ENCODE peak calls at places on chromosomes 3 and 15, in six cellular contexts. J is progenitor cell of endocrine pancreas, Z is WTC11, G is psoas muscle, V is endothelial cell, S is fibroblast of pulmonary artery. U is an unnamed sample.

GRCh38 chr3:99315896-99316295 is 322.5 kb upstream of the COL8A1 start:
- DNase-seq in J (no peak), V (no peak), Z (no peak), S (no peak), G (no peak), U (no peak)

GRCh38 chr3:46733026-46733800 is 15.5 kb upstream of the PRSS50 start:
- DNase-seq in G (no peak), J (no peak), V (no peak), Z (no peak), S (peak; percentile 37), U (peak; percentile 51)

GRCh38 chr15:29269485-29270168 is at the start of gene NSMCE3:
- DNase-seq in G (peak; percentile 95), S (peak; percentile 91), V (peak; percentile 85), Z (peak; percentile 87), J (peak; percentile 75), U (peak; percentile 94)

GRCh38 chr3:133540896-133541674 is 32.4 kb upstream of the CDV3 start:
- DNase-seq in V (no peak), G (no peak), J (no peak), S (peak; percentile 76), Z (no peak), U (no peak)

GRCh38 chr3:67981077-67981476 is 326.7 kb upstream of the SUCLG2 start:
- DNase-seq in Z (no peak), S (no peak), G (no peak), J (no peak), V (no peak), U (no peak)

GRCh38 chr15:56052389-56053045 is 59.1 kb upstream of the NEDD4 start:
- DNase-seq in Z (no peak), V (no peak), S (peak; percentile 73), J (no peak), G (no peak), U (no peak)

GRCh38 chr3:38015485-38015884 is 14.0 kb downstream of the PLCD1 start:
- DNase-seq in S (no peak), J (no peak), G (no peak), Z (no peak), V (no peak), U (no peak)

GRCh38 chr15:92336588-92336987 is 57.1 kb upstream of the ST8SIA2 start:
- DNase-seq in Z (no peak), V (no peak), S (no peak), G (no peak), J (no peak), U (no peak)

GRCh38 chr3:151371531-151371930 is 13.0 kb downstream of the P2RY12 start:
- DNase-seq in J (no peak), G (no peak), Z (no peak), S (no peak), V (no peak), U (no peak)

GRCh38 chr3:128274837-128275236 is 121.6 kb downstream of the EEFSEC start:
- DNase-seq in S (peak; percentile 91), J (no peak), Z (no peak), V (no peak), G (no peak), U (peak; percentile 74)

GRCh38 chr3:29453278-29453961 is 172.5 kb downstream of the RBMS3 start:
- DNase-seq in S (peak; percentile 23), J (no peak), V (no peak), Z (no peak), G (peak; percentile 59), U (no peak)

GRCh38 chr3:150666167-150666566 is 37.6 kb downstream of the ERICH6 start:
- DNase-seq in G (no peak), Z (no peak), V (no peak), S (no peak), J (no peak), U (no peak)

GRCh38 chr3:59388555-59389280 is 338.9 kb upstream of the CFAP20DC start:
- DNase-seq in G (no peak), Z (no peak), S (no peak), J (no peak), V (no peak), U (no peak)
- TF ChIP-seq CTCF in G (no peak), Z (no peak), S (no peak), J (no peak), V (no peak), U (no peak)

GRCh38 chr3:49012441-49013017 is 5.3 kb downstream of the WDR6 start:
- DNase-seq in S (no peak), G (no peak), J (no peak), Z (no peak), V (no peak), U (peak; percentile 45)

GRCh38 chr3:49015765-49016164 is 2.6 kb downstream of the DALRD3 start:
- DNase-seq in Z (no peak), G (no peak), S (no peak), J (no peak), V (no peak), U (peak; percentile 28)

GRCh38 chr3:49015072-49015471 is 3.3 kb downstream of the DALRD3 start:
- DNase-seq in G (no peak), S (no peak), V (no peak), Z (no peak), J (no peak), U (peak; percentile 39)

GRCh38 chr3:49013113-49013737 is 5.2 kb downstream of the DALRD3 start:
- DNase-seq in S (no peak), V (no peak), Z (no peak), J (no peak), G (no peak), U (peak; percentile 48)

DNA sequence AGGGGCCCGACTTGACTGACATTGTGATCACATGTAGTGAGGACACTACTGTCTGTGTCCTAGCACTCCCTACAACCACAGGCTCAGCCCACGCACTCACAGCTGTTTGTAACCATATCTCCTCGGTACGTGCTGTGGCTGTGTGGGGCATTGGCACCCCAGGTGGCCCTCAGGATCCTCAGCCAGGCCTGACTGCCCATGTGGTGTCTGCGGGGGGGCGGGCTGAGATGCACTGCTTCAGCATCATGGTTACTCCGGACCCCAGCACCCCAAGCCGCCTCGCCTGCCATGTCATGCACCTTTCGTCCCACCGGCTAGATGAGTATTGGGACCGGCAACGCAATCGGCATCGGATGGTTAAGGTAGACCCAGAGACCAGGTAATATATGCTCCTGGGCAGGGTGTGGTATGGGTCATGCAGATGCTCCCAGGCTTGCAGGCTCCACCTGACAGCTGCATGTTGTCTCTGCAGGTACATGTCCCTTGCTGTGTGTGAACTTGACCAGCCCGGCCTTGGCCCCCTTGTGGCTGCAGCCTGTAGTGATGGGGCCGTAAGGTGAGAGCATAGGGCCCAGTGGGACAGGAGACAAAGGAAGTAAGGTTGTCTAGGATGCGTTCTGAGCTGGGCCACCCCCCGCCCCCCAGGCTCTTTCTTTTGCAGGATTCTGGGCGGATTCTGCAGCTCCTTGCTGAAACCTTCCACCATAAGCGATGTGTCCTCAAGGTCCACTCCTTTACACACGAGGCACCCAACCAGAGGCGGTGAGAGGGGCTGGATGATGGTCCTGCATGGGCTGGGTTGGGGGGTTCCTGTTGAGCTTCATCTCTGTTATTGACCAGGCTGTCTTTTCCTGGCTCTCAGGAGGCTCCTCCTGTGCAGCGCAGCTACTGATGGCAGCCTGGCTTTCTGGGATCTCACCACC is 4.4 kb downstream of the DALRD3 start:
- DNase-seq in S (peak; percentile 49), V (peak; percentile 63), J (peak; percentile 56), G (peak; percentile 67), Z (peak; percentile 85), U (peak; percentile 95)
- TF ChIP-seq CTCF in S (peak; percentile 65), V (peak; percentile 70), J (peak; percentile 68), G (peak; percentile 51), Z (peak; percentile 78), U (peak; percentile 86)

GRCh38 chr15:72770673-72771328 is 12.8 kb downstream of the ADPGK start:
- DNase-seq in Z (no peak), V (no peak), S (no peak), J (no peak), G (no peak), U (no peak)
- TF ChIP-seq CTCF in Z (no peak), V (peak; percentile 18), S (peak; percentile 15), J (peak; percentile 28), G (no peak), U (peak; percentile 64)

GRCh38 chr3:56339671-56340070 is 128.6 kb downstream of the ERC2 start:
- DNase-seq in V (no peak), S (no peak), J (no peak), Z (no peak), G (no peak), U (no peak)
- TF ChIP-seq CTCF in V (no peak), S (no peak), J (no peak), Z (no peak), G (no peak), U (no peak)

DNA sequence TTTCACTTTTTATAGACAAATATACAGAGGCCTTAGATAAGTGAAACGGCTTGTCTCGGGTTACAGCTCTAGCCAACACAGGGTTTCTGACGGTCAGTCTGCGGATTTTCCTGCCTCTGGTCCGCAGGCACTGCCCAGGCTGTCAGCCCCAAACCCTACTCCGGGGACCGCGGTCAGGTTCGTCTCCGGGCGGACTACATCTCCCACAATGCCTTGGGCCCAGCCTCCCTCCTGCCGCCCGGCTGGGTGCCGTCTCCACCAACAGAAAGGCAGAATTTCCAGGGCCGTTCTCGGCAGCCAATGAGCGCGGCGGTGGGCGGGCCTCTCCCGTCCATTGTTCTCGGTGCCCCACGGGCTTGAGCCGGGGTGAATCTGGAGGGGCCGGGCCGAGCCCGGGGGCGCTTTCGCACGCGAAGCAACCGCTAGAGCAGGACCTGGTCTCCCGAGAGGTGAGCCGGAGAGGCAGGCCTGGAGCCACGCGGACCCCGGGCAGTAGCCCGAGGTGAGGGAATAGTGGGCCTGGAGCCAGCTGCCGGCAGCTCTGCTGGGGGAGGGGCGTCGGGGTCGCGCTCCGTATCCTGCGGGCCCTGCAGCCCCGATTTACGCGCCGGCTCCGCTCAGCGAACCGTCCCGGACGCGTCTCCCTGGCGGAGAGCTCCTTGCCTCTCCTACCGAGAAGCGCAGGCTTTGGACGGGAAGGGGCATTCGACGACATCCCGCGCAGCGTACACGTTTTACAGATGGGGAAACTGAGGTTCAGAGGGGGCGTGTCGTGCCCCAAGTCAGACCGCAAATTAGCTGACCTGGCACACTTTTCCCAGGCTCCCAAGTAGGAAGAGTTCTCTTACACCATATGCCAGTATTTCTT is at the start of gene ZSCAN2:
- DNase-seq in J (peak; percentile 94), V (peak; percentile 97), G (peak; percentile 97), Z (peak; percentile 98), S (peak; percentile 93), U (peak; percentile 99)
- TF ChIP-seq CTCF in J (no peak), V (no peak), G (no peak), Z (no peak), S (no peak), U (no peak)

GRCh38 chr3:196111939-196112386 is 30.1 kb upstream of the TFRC start:
- DNase-seq in G (no peak), J (no peak), S (no peak), V (no peak), Z (no peak), U (no peak)

GRCh38 chr3:196108075-196108743 is 26.3 kb upstream of the TFRC start:
- DNase-seq in V (no peak), J (no peak), G (no peak), S (no peak), Z (peak; percentile 51), U (peak; percentile 83)
- TF ChIP-seq CTCF in V (no peak), J (no peak), G (no peak), S (no peak), Z (no peak), U (peak; percentile 27)

U was measured in endodermal cell.